ENCODE peak calls at places on chromosomes 3 and 15, in five cellular contexts. J, P, L, D and B are unnamed samples.

GRCh38 chr3:132317229-132317948 is at the start of gene ACP3:
- DNase-seq in J (no peak), P (peak; percentile 96), L (peak; percentile 32), D (peak; percentile 69), B (no peak)

GRCh38 chr3:35744419-35744818 is 105.1 kb downstream of the ARPP21 start:
- DNase-seq in J (peak; percentile 16), P (peak; percentile 20), L (no peak), D (no peak), B (no peak)

GRCh38 chr3:98612996-98613517 is 19.6 kb upstream of the CPOX start:
- DNase-seq in J (no peak), P (no peak), L (no peak), D (no peak), B (no peak)

GRCh38 chr3:10555263-10555662 is 49.9 kb upstream of the ATP2B2 start:
- DNase-seq in J (no peak), P (no peak), L (no peak), D (no peak), B (no peak)

GRCh38 chr3:126124148-126124868 is 40.4 kb upstream of the SLC41A3 start:
- DNase-seq in J (no peak), P (no peak), L (no peak), D (no peak), B (no peak)

GRCh38 chr3:186886202-186886820 is 43.8 kb downstream of the ADIPOQ start:
- DNase-seq in J (no peak), P (no peak), L (no peak), D (no peak), B (no peak)

GRCh38 chr15:98677345-98678059 is 29.2 kb downstream of the IGF1R start:
- DNase-seq in J (no peak), P (no peak), L (no peak), D (no peak), B (no peak)

GRCh38 chr15:45759910-45760309 is 125.1 kb downstream of the SQOR start:
- DNase-seq in J (no peak), P (no peak), L (no peak), D (no peak), B (no peak)

GRCh38 chr3:192128060-192128459 is 599.3 kb downstream of the FGF12 start:
- DNase-seq in J (no peak), P (no peak), L (no peak), D (no peak), B (no peak)

GRCh38 chr3:175007316-175007715 is 148.2 kb downstream of the NAALADL2 start:
- DNase-seq in J (no peak), P (no peak), L (no peak), D (no peak), B (no peak)

GRCh38 chr15:62809106-62809967 is 233.2 kb upstream of the TPM1 start:
- DNase-seq in J (no peak), P (peak; percentile 38), L (peak; percentile 32), D (no peak), B (no peak)

GRCh38 chr15:73797366-73798158 is 44.4 kb upstream of the INSYN1 start:
- DNase-seq in J (no peak), P (no peak), L (no peak), D (peak; percentile 31), B (no peak)

GRCh38 chr15:75170711-75171341 is 30.9 kb upstream of the C15orf39 start:
- DNase-seq in J (no peak), P (peak; percentile 48), L (no peak), D (no peak), B (no peak)

GRCh38 chr3:24680214-24680967 is 185.7 kb upstream of the THRB start:
- DNase-seq in J (peak; percentile 78), P (peak; percentile 73), L (peak; percentile 75), D (peak; percentile 20), B (peak; percentile 7)

GRCh38 chr3:130839815-130840214 is 54.1 kb upstream of the ATP2C1 start:
- DNase-seq in J (no peak), P (no peak), L (no peak), D (no peak), B (no peak)

GRCh38 chr3:176906046-176906905 is 291.0 kb downstream of the TBL1XR1 start:
- DNase-seq in J (no peak), P (peak; percentile 90), L (no peak), D (no peak), B (no peak)

GRCh38 chr15:28881170-28881569 is 4.6 kb upstream of the APBA2 start:
- DNase-seq in J (no peak), P (peak; percentile 41), L (no peak), D (no peak), B (no peak)

GRCh38 chr3:78633626-78634025 is 1134.2 kb downstream of the ROBO1 start:
- DNase-seq in J (no peak), P (no peak), L (no peak), D (no peak), B (no peak)

GRCh38 chr15:88015228-88015860 is 241.2 kb downstream of the NTRK3 start:
- DNase-seq in J (peak; percentile 0), P (no peak), L (no peak), D (no peak), B (no peak)

DNA sequence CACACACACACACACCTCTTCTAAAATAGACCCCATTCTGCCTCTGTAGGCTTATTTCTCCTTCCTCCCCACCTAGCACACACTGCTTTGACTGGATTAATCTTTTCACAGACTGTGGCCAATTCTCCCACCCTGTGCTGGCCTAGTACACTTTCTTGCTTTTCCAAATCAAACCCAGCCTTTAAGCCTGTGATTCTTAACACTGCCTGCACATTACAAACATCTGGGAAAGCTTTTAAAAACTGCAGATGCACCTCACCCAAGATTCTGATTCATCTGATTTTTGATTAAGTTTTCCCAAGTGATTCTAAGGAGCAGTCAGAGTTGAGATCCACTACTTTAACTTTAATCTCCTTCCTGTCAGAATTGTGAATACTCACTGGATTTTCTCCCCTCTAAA is 12.8 kb downstream of the CSNK1G1 start:
- DNase-seq in J (no peak), P (no peak), L (no peak), D (no peak), B (no peak)
- TF ChIP-seq CTCF in J (no peak), P (no peak), L (no peak), D (no peak), B (no peak)

GRCh38 chr15:25192651-25193050 is 237.9 kb downstream of the SNRPN start:
- DNase-seq in J (no peak), P (no peak), L (no peak), D (no peak), B (no peak)
- H3K9me3 ChIP-seq in J (peaks cover 21% of the 10 kb centered on the region), P (no peaks in the 10 kb centered on the region), L (peaks cover 58% of the 10 kb centered on the region), D (no peaks in the 10 kb centered on the region), B (peaks cover 28% of the 10 kb centered on the region)

GRCh38 chr3:49566312-49566711 is 12.0 kb downstream of the BSN start:
- DNase-seq in J (no peak), P (no peak), L (no peak), D (no peak), B (no peak)
- TF ChIP-seq CTCF in J (no peak), P (peak; percentile 34), L (peak; percentile 16), D (no peak), B (no peak)

DNA sequence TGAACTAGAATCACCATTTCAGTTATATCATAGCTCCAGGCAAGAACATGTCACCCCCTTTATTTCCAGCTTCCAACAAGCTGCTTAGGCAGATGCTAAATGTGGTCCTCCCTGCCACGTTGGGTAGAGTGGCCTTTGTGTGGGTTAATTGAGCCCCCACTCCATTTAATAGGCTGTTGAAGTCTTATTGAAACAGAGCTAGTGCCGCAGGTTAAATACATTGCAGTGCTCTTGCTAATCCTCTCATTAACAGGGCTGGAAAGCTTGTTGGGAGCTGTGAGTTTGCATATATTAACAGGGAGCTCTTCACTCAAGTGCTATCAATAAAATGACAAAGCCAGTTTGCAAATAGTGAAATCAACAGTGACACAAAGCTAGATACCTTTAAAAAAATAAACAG is 248.4 kb upstream of the CMC1 start:
- DNase-seq in J (no peak), P (no peak), L (no peak), D (no peak), B (no peak)
- H3K9me3 ChIP-seq in J (no peaks in the 10 kb centered on the region), P (no peaks in the 10 kb centered on the region), L (no peaks in the 10 kb centered on the region), D (no peaks in the 10 kb centered on the region), B (no peaks in the 10 kb centered on the region)

DNA sequence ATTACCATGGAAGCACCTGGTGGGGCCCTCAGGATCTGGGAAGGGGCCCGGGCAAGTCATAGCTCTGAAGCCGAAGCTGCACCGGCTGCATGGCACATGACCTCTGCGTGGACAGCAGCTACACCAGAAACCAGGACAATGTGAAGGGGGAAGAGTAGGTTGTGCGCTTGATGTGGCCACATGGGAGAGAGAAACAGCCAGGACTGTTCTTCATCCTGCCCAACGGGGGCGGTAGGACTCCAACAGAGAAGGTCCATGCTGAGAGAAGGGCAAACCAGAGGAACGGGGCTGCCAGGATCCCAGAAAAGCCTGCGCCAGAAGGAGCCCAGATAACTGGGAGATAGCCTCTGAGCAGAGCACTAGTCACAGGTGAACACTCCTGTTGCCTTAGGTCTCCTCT is 54.9 kb upstream of the PRR20G start:
- DNase-seq in J (peak; percentile 20), P (no peak), L (no peak), D (no peak), B (no peak)
- TF ChIP-seq CTCF in J (peak; percentile 36), P (no peak), L (no peak), D (no peak), B (no peak)

GRCh38 chr3:197249542-197249941 is 48.9 kb downstream of the DLG1 start:
- DNase-seq in J (no peak), P (no peak), L (no peak), D (no peak), B (no peak)

GRCh38 chr3:197241173-197241572 is 57.2 kb downstream of the DLG1 start:
- DNase-seq in J (no peak), P (peak; percentile 31), L (no peak), D (no peak), B (no peak)

GRCh38 chr3:197242784-197243432 is 55.5 kb downstream of the DLG1 start:
- DNase-seq in J (no peak), P (no peak), L (no peak), D (no peak), B (no peak)

GRCh38 chr3:197248341-197248740 is 50.1 kb downstream of the DLG1 start:
- DNase-seq in J (no peak), P (no peak), L (no peak), D (no peak), B (no peak)

DNA sequence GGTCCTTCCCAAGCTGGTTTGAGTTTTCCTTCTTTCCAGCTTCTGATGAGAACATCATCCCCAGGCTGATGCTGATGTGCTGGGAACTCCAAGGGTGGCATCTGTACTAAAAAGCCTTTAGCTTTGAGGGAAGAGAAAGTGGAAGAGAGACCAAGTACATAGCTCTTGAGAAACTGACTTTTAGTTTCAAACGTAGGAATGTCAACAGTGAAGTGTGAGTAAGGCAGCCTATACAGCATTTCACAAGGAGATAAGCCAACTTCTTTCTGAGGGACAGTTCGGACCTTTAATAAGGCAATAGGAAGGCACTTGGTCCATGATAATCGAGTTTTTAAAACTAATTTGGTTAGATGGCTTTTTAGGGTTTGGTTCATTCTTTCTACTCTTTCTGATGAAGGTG is 53.7 kb downstream of the DLG1 start:
- DNase-seq in J (no peak), P (no peak), L (no peak), D (no peak), B (no peak)
- H3K9me3 ChIP-seq in J (peaks cover 34% of the 10 kb centered on the region), P (no peaks in the 10 kb centered on the region), L (peaks cover 37% of the 10 kb centered on the region), D (no peaks in the 10 kb centered on the region), B (peaks cover 50% of the 10 kb centered on the region)

GRCh38 chr3:207973-208372 is 11.4 kb downstream of the CHL1 start:
- DNase-seq in J (no peak), P (no peak), L (no peak), D (no peak), B (no peak)
- TF ChIP-seq CTCF in J (no peak), P (no peak), L (no peak), D (no peak), B (no peak)